ENCODE peak calls at places on chromosome 3, in eight cellular contexts. E is RWPE1; C is H9; F is nephron progenitor cell; K is heart right ventricle; N is CD8-positive, alpha-beta T cell; O is cardiac fibroblast; L is WTC11. Z is an unnamed sample.

GRCh38 chr3:53030864-53031445 is 14.9 kb downstream of the SFMBT1 start:
- DNase-seq in E (no peak), C (peak), F (no peak), K (no peak), N (peak), O (no peak), L (peak), Z (no peak)

GRCh38 chr3:42830437-42831320 is 21.4 kb downstream of the ACKR2 start:
- DNase-seq in E (peak), C (peak), F (no peak), K (no peak), N (no peak), O (peak), L (peak), Z (peak)

GRCh38 chr3:74531491-74531890 is 83.0 kb downstream of the CNTN3 start:
- DNase-seq in E (no peak), C (no peak), F (no peak), K (no peak), N (no peak), O (peak), L (no peak), Z (no peak)

GRCh38 chr3:98034486-98034885 is 629 bp downstream of the GABRR3 start:
- DNase-seq in E (no peak), C (no peak), F (no peak), K (no peak), N (no peak), O (no peak), L (no peak), Z (no peak)

GRCh38 chr3:124261301-124261700 is 269.4 kb upstream of the ROPN1 start:
- DNase-seq in E (no peak), C (no peak), F (no peak), K (no peak), N (no peak), O (no peak), L (no peak), Z (no peak)

GRCh38 chr3:119294402-119294888 is 262 bp downstream of the ARHGAP31 start:
- DNase-seq in E (peak), C (no peak), F (peak), K (peak), N (peak), O (no peak), L (no peak), Z (peak)

GRCh38 chr3:124586126-124587052 is 143.9 kb upstream of the UMPS start:
- DNase-seq in E (no peak), C (peak), F (peak), K (no peak), N (no peak), O (no peak), L (peak), Z (peak)

GRCh38 chr3:150286390-150287147 is 121.5 kb upstream of the TSC22D2 start:
- DNase-seq in E (peak), C (no peak), F (no peak), K (no peak), N (no peak), O (peak), L (no peak), Z (peak)

GRCh38 chr3:195263193-195263924 is 7.6 kb downstream of the XXYLT1 start:
- DNase-seq in E (no peak), C (no peak), F (no peak), K (no peak), N (no peak), O (peak), L (no peak), Z (no peak)

GRCh38 chr3:191412764-191413163 is 48.2 kb upstream of the PYDC2 start:
- DNase-seq in E (peak), C (no peak), F (no peak), K (no peak), N (no peak), O (peak), L (no peak), Z (no peak)

GRCh38 chr3:100401674-100402036 is 316 bp downstream of the LNP1 start:
- DNase-seq in E (peak), C (no peak), F (peak), K (peak), N (no peak), O (peak), L (peak), Z (no peak)

GRCh38 chr3:3027976-3028567 is 82.1 kb downstream of the IL5RA start:
- DNase-seq in E (no peak), C (no peak), F (no peak), K (no peak), N (no peak), O (no peak), L (no peak), Z (no peak)

GRCh38 chr3:42982645-42983412 is 3.7 kb downstream of the GASK1A start:
- DNase-seq in E (no peak), C (no peak), F (no peak), K (no peak), N (no peak), O (no peak), L (no peak), Z (no peak)

GRCh38 chr3:116186128-116186527 is 259.2 kb downstream of the LSAMP start:
- DNase-seq in E (no peak), C (no peak), F (no peak), K (no peak), N (no peak), O (no peak), L (no peak), Z (no peak)

GRCh38 chr3:186534113-186534669 is 10.0 kb downstream of the CRYGS start:
- DNase-seq in E (no peak), C (no peak), F (no peak), K (no peak), N (no peak), O (no peak), L (no peak), Z (no peak)

GRCh38 chr3:174198199-174198598 is 660.9 kb upstream of the NAALADL2 start:
- DNase-seq in E (no peak), C (no peak), F (no peak), K (no peak), N (no peak), O (peak), L (no peak), Z (no peak)

GRCh38 chr3:151281671-151282334 is 3.5 kb upstream of the P2RY14 start:
- DNase-seq in E (no peak), C (no peak), F (no peak), K (peak), N (no peak), O (peak), L (no peak), Z (no peak)

GRCh38 chr3:46946856-46947544 is 29.5 kb downstream of the CCDC12 start:
- DNase-seq in E (no peak), C (no peak), F (no peak), K (no peak), N (peak), O (peak), L (no peak), Z (no peak)

DNA sequence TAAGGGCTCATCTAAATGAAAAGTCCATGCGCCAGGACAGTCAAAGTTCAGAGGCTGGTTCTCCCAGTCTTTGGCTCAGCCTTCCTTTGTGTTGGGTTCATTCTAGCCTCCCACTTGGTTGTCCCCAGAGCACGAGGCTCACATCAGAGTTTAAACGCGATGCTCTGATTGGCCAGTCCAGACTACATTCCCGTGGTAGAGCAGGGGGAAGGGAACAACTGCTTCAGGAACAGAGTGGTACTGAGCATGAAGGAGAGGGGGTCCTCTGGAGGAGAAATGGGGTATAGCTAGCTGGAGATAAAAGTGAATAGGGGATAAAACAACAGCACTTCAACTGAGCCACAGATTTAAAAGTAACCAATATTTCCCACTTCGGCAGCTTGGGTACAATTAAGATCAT is 32.2 kb downstream of the ANAPC13 start:
- DNase-seq in E (no peak), C (peak), F (no peak), K (no peak), N (no peak), O (no peak), L (peak), Z (no peak)
- TF ChIP-seq CTCF in E (no peak), C (peak), F (no peak), K (no peak), N (no peak), O (no peak), L (peak), Z (no peak)

GRCh38 chr3:5095879-5096278 is 26.2 kb upstream of the ARL8B start:
- DNase-seq in E (no peak), C (peak), F (peak), K (peak), N (no peak), O (peak), L (peak), Z (no peak)
- TF ChIP-seq CTCF in E (no peak), C (peak), F (peak), K (peak), N (no peak), O (no peak), L (no peak), Z (no peak)

GRCh38 chr3:166303685-166304084 is 466.5 kb upstream of the BCHE start:
- DNase-seq in E (no peak), C (no peak), F (no peak), K (no peak), N (no peak), O (no peak), L (no peak), Z (no peak)

DNA sequence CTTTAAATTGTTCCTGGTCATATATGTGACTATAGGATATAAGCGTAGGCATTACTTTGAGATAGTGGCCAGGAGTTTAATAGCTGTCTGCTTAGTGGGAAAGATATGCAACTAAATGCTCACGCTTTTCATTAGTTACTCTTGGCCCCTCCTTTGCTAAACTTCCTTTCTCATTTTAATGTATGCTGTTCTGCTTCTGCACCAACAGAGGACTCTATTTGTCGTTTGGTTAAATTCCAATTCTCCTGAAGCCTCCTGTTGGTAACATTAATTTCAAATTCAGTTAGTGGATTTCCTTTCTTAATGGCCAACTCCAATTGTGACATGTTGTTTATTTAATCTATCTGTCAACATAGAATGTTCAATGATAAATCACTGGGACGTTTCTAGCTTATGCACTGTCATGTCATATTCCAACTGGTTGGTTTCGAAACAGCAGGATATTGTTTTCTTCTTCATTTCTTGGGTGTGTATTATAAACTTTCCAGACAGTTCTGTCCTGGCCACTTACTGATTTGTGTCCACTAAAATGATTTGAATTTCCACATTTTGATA is 467.4 kb upstream of the BCHE start:
- DNase-seq in E (no peak), C (no peak), F (no peak), K (no peak), N (no peak), O (no peak), L (no peak), Z (no peak)
- TF ChIP-seq CTCF in E (no peak), C (no peak), F (no peak), K (no peak), N (no peak), O (no peak), L (no peak), Z (no peak)

GRCh38 chr3:13069495-13069894 is 3.7 kb downstream of the IQSEC1 start:
- DNase-seq in E (no peak), C (no peak), F (no peak), K (no peak), N (peak), O (no peak), L (no peak), Z (no peak)

GRCh38 chr3:13066236-13066635 is 7.0 kb downstream of the IQSEC1 start:
- DNase-seq in E (no peak), C (no peak), F (no peak), K (no peak), N (no peak), O (no peak), L (no peak), Z (no peak)

GRCh38 chr3:13067778-13068177 is 5.5 kb downstream of the IQSEC1 start:
- DNase-seq in E (no peak), C (no peak), F (no peak), K (no peak), N (no peak), O (no peak), L (no peak), Z (no peak)

GRCh38 chr3:13070622-13071021 is 2.6 kb downstream of the IQSEC1 start:
- DNase-seq in E (no peak), C (no peak), F (no peak), K (no peak), N (no peak), O (no peak), L (no peak), Z (no peak)

GRCh38 chr3:13068269-13069010 is 4.8 kb downstream of the IQSEC1 start:
- DNase-seq in E (no peak), C (no peak), F (no peak), K (no peak), N (no peak), O (no peak), L (no peak), Z (no peak)
- TF ChIP-seq CTCF in E (no peak), C (peak), F (no peak), K (no peak), N (no peak), O (no peak), L (no peak), Z (no peak)

DNA sequence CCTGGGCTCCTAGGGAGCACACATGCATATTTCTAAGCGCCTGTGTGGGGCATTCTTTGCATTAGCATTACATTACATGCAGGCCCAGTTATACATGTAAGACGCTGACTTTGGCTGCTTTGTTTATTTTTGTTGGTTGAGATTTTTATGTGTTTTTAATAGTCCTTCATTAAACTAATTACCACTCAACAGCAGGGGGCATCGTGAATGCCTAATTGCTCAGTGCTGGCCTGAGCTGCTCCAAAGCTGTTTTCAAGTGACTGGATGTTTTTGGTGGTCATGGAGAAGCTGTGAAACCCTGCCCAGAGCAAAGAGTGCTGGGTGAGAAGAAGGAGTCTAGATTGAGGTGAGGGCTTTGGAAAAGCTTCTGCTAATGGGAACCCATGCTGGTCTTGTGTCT is 41.5 kb downstream of the GPD1L start:
- DNase-seq in E (no peak), C (no peak), F (no peak), K (no peak), N (no peak), O (no peak), L (no peak), Z (no peak)
- TF ChIP-seq CTCF in E (no peak), C (no peak), F (no peak), K (no peak), N (no peak), O (no peak), L (no peak), Z (no peak)

GRCh38 chr3:45776611-45777010 is 19.7 kb downstream of the SLC6A20 start:
- DNase-seq in E (no peak), C (peak), F (no peak), K (no peak), N (no peak), O (no peak), L (no peak), Z (no peak)

GRCh38 chr3:45773714-45774449 is 22.5 kb downstream of the SLC6A20 start:
- DNase-seq in E (no peak), C (peak), F (no peak), K (no peak), N (no peak), O (no peak), L (no peak), Z (no peak)

GRCh38 chr3:45775571-45776290 is 20.6 kb downstream of the SLC6A20 start:
- DNase-seq in E (no peak), C (no peak), F (no peak), K (no peak), N (no peak), O (no peak), L (no peak), Z (peak)

GRCh38 chr3:45776291-45776576 is 20.1 kb downstream of the SLC6A20 start:
- DNase-seq in E (no peak), C (no peak), F (no peak), K (no peak), N (no peak), O (no peak), L (no peak), Z (no peak)

GRCh38 chr3:45774581-45775505 is 21.5 kb downstream of the SLC6A20 start:
- DNase-seq in E (no peak), C (no peak), F (no peak), K (no peak), N (no peak), O (no peak), L (no peak), Z (peak)
- TF ChIP-seq CTCF in E (no peak), C (no peak), F (no peak), K (no peak), N (no peak), O (no peak), L (no peak), Z (no peak)

GRCh38 chr3:187742351-187743171 is 2.7 kb downstream of the BCL6 start:
- DNase-seq in E (peak), C (no peak), F (no peak), K (peak), N (no peak), O (peak), L (no peak), Z (no peak)
- TF ChIP-seq CTCF in E (peak), C (no peak), F (peak), K (no peak), N (peak), O (no peak), L (no peak), Z (no peak)

DNA sequence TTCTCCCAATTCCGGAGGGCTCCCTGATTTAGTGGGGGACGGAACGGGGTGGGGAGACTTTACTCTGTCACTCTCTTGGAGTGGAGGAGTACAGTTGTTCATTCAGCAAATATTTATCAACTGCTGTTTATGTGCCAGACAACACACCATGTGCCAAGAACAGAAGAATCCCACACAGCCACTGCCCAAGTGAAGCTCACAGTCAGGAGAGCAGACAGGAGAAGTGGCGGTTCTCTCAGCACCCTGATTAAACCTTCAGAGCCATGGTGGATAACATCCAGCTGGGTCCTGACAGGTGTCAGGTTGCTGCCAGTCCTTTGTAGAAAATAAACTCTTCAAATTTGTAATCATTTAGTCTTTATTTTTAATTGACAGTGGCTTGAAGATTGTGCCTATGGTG is 63.2 kb downstream of the WNT5A start:
- DNase-seq in E (no peak), C (no peak), F (no peak), K (no peak), N (no peak), O (no peak), L (no peak), Z (no peak)
- TF ChIP-seq CTCF in E (no peak), C (no peak), F (no peak), K (no peak), N (no peak), O (no peak), L (no peak), Z (no peak)